ENCODE peak calls at places on chromosomes 11 and 22, in four cellular contexts. M is WTC11, N is SK-N-SH, B is K562. T is an unnamed sample.

GRCh38 chr11:20368441-20368840 is 4.9 kb downstream of the HTATIP2 start:
- DNase-seq in M (no peak), N (no peak), B (no peak), T (no peak)

GRCh38 chr22:37021710-37022482 is 2.4 kb downstream of the MPST start:
- DNase-seq in M (peak; percentile 69), N (peak; percentile 82), B (peak; percentile 58), T (peak; percentile 75)

GRCh38 chr22:17563936-17564391 is 666 bp downstream of the SLC25A18 start:
- DNase-seq in M (no peak), N (no peak), B (no peak), T (no peak)

GRCh38 chr22:31891366-31892079 is 52.8 kb upstream of the YWHAH start:
- DNase-seq in M (no peak), N (peak; percentile 59), B (peak; percentile 51), T (no peak)

GRCh38 chr22:45083659-45084305 is 74.0 kb upstream of the PHF21B start:
- DNase-seq in M (no peak), N (no peak), B (no peak), T (no peak)

GRCh38 chr22:35218079-35218478 is 39.2 kb upstream of the HMGXB4 start:
- DNase-seq in M (no peak), N (no peak), B (no peak), T (no peak)

GRCh38 chr22:24137595-24137994 is 43.7 kb upstream of the SUSD2 start:
- DNase-seq in M (no peak), N (no peak), B (no peak), T (no peak)

GRCh38 chr22:37751449-37752188 is 54.8 kb downstream of the TRIOBP start:
- DNase-seq in M (no peak), N (no peak), B (no peak), T (no peak)

GRCh38 chr11:85742348-85742747 is 56.4 kb upstream of the CCDC89 start:
- DNase-seq in M (no peak), N (no peak), B (no peak), T (no peak)

GRCh38 chr22:38782402-38783094 is 11.4 kb downstream of the DNAL4 start:
- DNase-seq in M (no peak), N (no peak), B (peak; percentile 37), T (no peak)

GRCh38 chr11:27471588-27472397 is 797 bp downstream of the LGR4 start:
- DNase-seq in M (peak; percentile 48), N (peak; percentile 81), B (peak; percentile 44), T (peak; percentile 66)

GRCh38 chr22:46612341-46612903 is 7.8 kb upstream of the GRAMD4 start:
- DNase-seq in M (no peak), N (no peak), B (no peak), T (no peak)
- TF ChIP-seq TEAD4 in M (no peak), N (no peak), B (no peak), T (no peak)

GRCh38 chr11:131248588-131248987 is 121.8 kb upstream of the NTM start:
- DNase-seq in M (no peak), N (no peak), B (no peak), T (no peak)

GRCh38 chr11:131253885-131254204 is 116.6 kb upstream of the NTM start:
- DNase-seq in M (peak; percentile 61), N (peak; percentile 42), B (no peak), T (peak; percentile 52)

GRCh38 chr11:131254254-131254653 is 116.2 kb upstream of the NTM start:
- DNase-seq in M (peak; percentile 64), N (no peak), B (no peak), T (peak; percentile 69)

GRCh38 chr11:131253142-131253884 is 117.1 kb upstream of the NTM start:
- DNase-seq in M (peak; percentile 50), N (no peak), B (no peak), T (peak; percentile 55)
- TF ChIP-seq TEAD4 in M (no peak), N (no peak), B (no peak), T (no peak)

GRCh38 chr11:92225206-92225562 is 566 bp downstream of the FAT3 start:
- DNase-seq in M (no peak), N (no peak), B (no peak), T (no peak)
- TF ChIP-seq TEAD4 in M (no peak), N (no peak), B (no peak), T (no peak)

GRCh38 chr22:20771918-20772625 is 1.8 kb upstream of the SERPIND1 start:
- DNase-seq in M (peak; percentile 35), N (no peak), B (no peak), T (no peak)
- TF ChIP-seq TEAD4 in M (no peak), N (no peak), B (no peak), T (no peak)

GRCh38 chr11:61095022-61095421 is 7.3 kb upstream of the CD5 start:
- DNase-seq in M (no peak), N (no peak), B (no peak), T (no peak)
- TF ChIP-seq TEAD4 in M (no peak), N (no peak), B (no peak), T (no peak)